ENCODE peak calls at places on chromosome 2, in four cellular contexts. One of them, this sample, is unnamed.

GRCh38 chr2:213920014-213920413 is 490.8 kb upstream of the VWC2L start:
- DNase-seq in GM06990: no peak
- DNase-seq in fibroblast of lung: no peak
- DNase-seq in ovary: no peak
- DNase-seq in this sample: no peak

GRCh38 chr2:186909095-186909494 is 60.1 kb upstream of the ZSWIM2 start:
- DNase-seq in GM06990: no peak
- DNase-seq in fibroblast of lung: no peak
- DNase-seq in ovary: no peak
- DNase-seq in this sample: no peak

GRCh38 chr2:19933351-19933981 is 31.7 kb upstream of the TTC32 start:
- DNase-seq in fibroblast of lung: peak; percentile 38
- DNase-seq in ovary: no peak
- DNase-seq in GM06990: no peak
- DNase-seq in this sample: no peak

GRCh38 chr2:439077-439476 is 151.2 kb upstream of the ALKAL2 start:
- DNase-seq in GM06990: no peak
- DNase-seq in ovary: no peak
- DNase-seq in fibroblast of lung: no peak
- DNase-seq in this sample: no peak

GRCh38 chr2:24317491-24317920 is 42.8 kb downstream of the ITSN2 start:
- DNase-seq in fibroblast of lung: peak; percentile 12
- DNase-seq in GM06990: no peak
- DNase-seq in ovary: no peak
- DNase-seq in this sample: no peak

GRCh38 chr2:236646441-236646840 is 76.8 kb downstream of the ACKR3 start:
- DNase-seq in ovary: no peak
- DNase-seq in fibroblast of lung: no peak
- DNase-seq in GM06990: no peak
- DNase-seq in this sample: no peak

GRCh38 chr2:118013221-118013723 is 598 bp downstream of the CCDC93 start:
- DNase-seq in GM06990: peak; percentile 45
- DNase-seq in fibroblast of lung: no peak
- DNase-seq in ovary: peak; percentile 35
- DNase-seq in this sample: peak; percentile 86

GRCh38 chr2:220356076-220356475 is 728.6 kb downstream of the SLC4A3 start:
- DNase-seq in fibroblast of lung: no peak
- DNase-seq in GM06990: no peak
- DNase-seq in ovary: no peak
- DNase-seq in this sample: no peak

GRCh38 chr2:30235008-30235655 is 3.8 kb downstream of the LBH start:
- DNase-seq in ovary: no peak
- DNase-seq in GM06990: no peak
- DNase-seq in fibroblast of lung: no peak
- DNase-seq in this sample: no peak

GRCh38 chr2:233354500-233354924 is 218 bp downstream of the DGKD start:
- DNase-seq in fibroblast of lung: no peak
- DNase-seq in ovary: no peak
- DNase-seq in GM06990: no peak
- DNase-seq in this sample: no peak

GRCh38 chr2:199228887-199229819 is 228.6 kb downstream of the SATB2 start:
- DNase-seq in GM06990: peak; percentile 57
- DNase-seq in fibroblast of lung: peak; percentile 88
- DNase-seq in ovary: no peak
- DNase-seq in this sample: no peak

GRCh38 chr2:96144481-96145027 is 686 bp downstream of the DUSP2 start:
- DNase-seq in GM06990: no peak
- DNase-seq in fibroblast of lung: peak; percentile 6
- DNase-seq in ovary: peak; percentile 18
- DNase-seq in this sample: no peak

GRCh38 chr2:10392100-10392499 is 56.0 kb downstream of the ODC1 start:
- DNase-seq in fibroblast of lung: no peak
- DNase-seq in GM06990: no peak
- DNase-seq in ovary: no peak
- DNase-seq in this sample: no peak

GRCh38 chr2:121104721-121105141 is 180.3 kb downstream of the TFCP2L1 start:
- DNase-seq in fibroblast of lung: no peak
- DNase-seq in GM06990: no peak
- DNase-seq in ovary: no peak
- DNase-seq in this sample: no peak

GRCh38 chr2:29166237-29166630 is 51.0 kb downstream of the CLIP4 start:
- DNase-seq in fibroblast of lung: peak; percentile 38
- DNase-seq in ovary: no peak
- DNase-seq in GM06990: no peak
- DNase-seq in this sample: no peak

GRCh38 chr2:161115605-161116097 is 44.6 kb upstream of the TANK start:
- DNase-seq in ovary: no peak
- DNase-seq in GM06990: no peak
- DNase-seq in fibroblast of lung: no peak
- DNase-seq in this sample: no peak

GRCh38 chr2:96507957-96508520 is 2.9 kb upstream of the NEURL3 start:
- DNase-seq in fibroblast of lung: peak; percentile 28
- DNase-seq in GM06990: peak; percentile 83
- DNase-seq in ovary: peak; percentile 71
- DNase-seq in this sample: peak; percentile 89

GRCh38 chr2:150531626-150532419 is 44.4 kb upstream of the RND3 start:
- DNase-seq in ovary: no peak
- DNase-seq in GM06990: no peak
- DNase-seq in fibroblast of lung: no peak
- DNase-seq in this sample: no peak

GRCh38 chr2:36785179-36785795 is 88.8 kb downstream of the VIT start:
- DNase-seq in ovary: peak; percentile 65
- DNase-seq in fibroblast of lung: peak; percentile 62
- DNase-seq in GM06990: no peak
- DNase-seq in this sample: no peak

GRCh38 chr2:73292316-73292905 is 937 bp downstream of the EGR4 start:
- DNase-seq in fibroblast of lung: no peak
- DNase-seq in GM06990: peak; percentile 18
- DNase-seq in ovary: no peak
- DNase-seq in this sample: no peak

GRCh38 chr2:73291461-73292315 is 1.7 kb downstream of the EGR4 start:
- DNase-seq in ovary: no peak
- DNase-seq in GM06990: no peak
- DNase-seq in fibroblast of lung: no peak
- DNase-seq in this sample: no peak

GRCh38 chr2:73290049-73290839 is 3.1 kb downstream of the EGR4 start:
- DNase-seq in fibroblast of lung: peak; percentile 38
- DNase-seq in ovary: no peak
- DNase-seq in GM06990: peak; percentile 28
- DNase-seq in this sample: no peak

GRCh38 chr2:73289304-73289703 is 4.0 kb downstream of the EGR4 start:
- DNase-seq in fibroblast of lung: no peak
- DNase-seq in ovary: no peak
- DNase-seq in GM06990: no peak
- DNase-seq in this sample: no peak

DNA sequence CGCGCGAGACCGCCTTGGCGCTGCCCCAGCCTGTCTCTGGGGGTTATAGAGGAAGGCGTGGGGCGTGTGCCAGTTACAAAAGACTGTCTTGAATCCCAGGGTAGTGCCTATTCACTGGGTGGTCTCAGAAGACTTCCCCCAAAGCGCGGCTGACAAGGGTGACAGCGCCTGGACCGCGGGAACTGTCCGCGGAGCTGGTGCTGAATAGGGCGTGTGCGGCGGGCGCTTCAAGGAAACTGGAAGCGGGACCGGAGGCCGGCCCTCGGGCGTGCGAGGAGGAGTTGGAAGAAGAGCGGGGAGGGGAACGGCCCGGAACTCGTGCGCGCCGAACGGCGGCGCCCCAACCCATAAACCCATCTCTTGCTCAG is 2.3 kb downstream of the EGR4 start:
- DNase-seq in GM06990: peak; percentile 68
- DNase-seq in ovary: no peak
- DNase-seq in fibroblast of lung: peak; percentile 54
- DNase-seq in this sample: peak; percentile 73
- H3K27me3 ChIP-seq in GM06990: no peaks in the 10 kb centered on the region
- H3K27me3 ChIP-seq in ovary: peaks cover 10% of the 10 kb centered on the region
- H3K27me3 ChIP-seq in fibroblast of lung: peaks cover 56% of the 10 kb centered on the region
- H3K27me3 ChIP-seq in this sample: peaks cover 83% of the 10 kb centered on the region

GRCh38 chr2:63888490-63889402 is 47.0 kb downstream of the UGP2 start:
- DNase-seq in ovary: peak; percentile 37
- DNase-seq in fibroblast of lung: peak; percentile 46
- DNase-seq in GM06990: peak; percentile 5
- DNase-seq in this sample: no peak
- TF ChIP-seq CTCF in ovary: peak; percentile 63
- TF ChIP-seq CTCF in fibroblast of lung: peak; percentile 61
- TF ChIP-seq CTCF in GM06990: peak; percentile 80
- TF ChIP-seq CTCF in this sample: peak; percentile 66

GRCh38 chr2:42856106-42856860 is 63.9 kb upstream of the HAAO start:
- DNase-seq in fibroblast of lung: no peak
- DNase-seq in GM06990: no peak
- DNase-seq in ovary: no peak
- DNase-seq in this sample: peak; percentile 66

GRCh38 chr2:42855221-42855970 is 63.0 kb upstream of the HAAO start:
- DNase-seq in fibroblast of lung: no peak
- DNase-seq in ovary: no peak
- DNase-seq in GM06990: no peak
- DNase-seq in this sample: peak; percentile 59

GRCh38 chr2:42852798-42853197 is 60.4 kb upstream of the HAAO start:
- DNase-seq in GM06990: no peak
- DNase-seq in fibroblast of lung: no peak
- DNase-seq in ovary: no peak
- DNase-seq in this sample: peak; percentile 15

GRCh38 chr2:42853571-42854206 is 61.3 kb upstream of the HAAO start:
- DNase-seq in GM06990: no peak
- DNase-seq in fibroblast of lung: peak; percentile 51
- DNase-seq in ovary: no peak
- DNase-seq in this sample: peak; percentile 20

GRCh38 chr2:42854207-42854818 is 61.9 kb upstream of the HAAO start:
- DNase-seq in GM06990: no peak
- DNase-seq in fibroblast of lung: peak; percentile 88
- DNase-seq in ovary: peak; percentile 73
- DNase-seq in this sample: peak; percentile 63
- H3K27me3 ChIP-seq in GM06990: no peaks in the 10 kb centered on the region
- H3K27me3 ChIP-seq in fibroblast of lung: no peaks in the 10 kb centered on the region
- H3K27me3 ChIP-seq in ovary: no peaks in the 10 kb centered on the region
- H3K27me3 ChIP-seq in this sample: no peaks in the 10 kb centered on the region

DNA sequence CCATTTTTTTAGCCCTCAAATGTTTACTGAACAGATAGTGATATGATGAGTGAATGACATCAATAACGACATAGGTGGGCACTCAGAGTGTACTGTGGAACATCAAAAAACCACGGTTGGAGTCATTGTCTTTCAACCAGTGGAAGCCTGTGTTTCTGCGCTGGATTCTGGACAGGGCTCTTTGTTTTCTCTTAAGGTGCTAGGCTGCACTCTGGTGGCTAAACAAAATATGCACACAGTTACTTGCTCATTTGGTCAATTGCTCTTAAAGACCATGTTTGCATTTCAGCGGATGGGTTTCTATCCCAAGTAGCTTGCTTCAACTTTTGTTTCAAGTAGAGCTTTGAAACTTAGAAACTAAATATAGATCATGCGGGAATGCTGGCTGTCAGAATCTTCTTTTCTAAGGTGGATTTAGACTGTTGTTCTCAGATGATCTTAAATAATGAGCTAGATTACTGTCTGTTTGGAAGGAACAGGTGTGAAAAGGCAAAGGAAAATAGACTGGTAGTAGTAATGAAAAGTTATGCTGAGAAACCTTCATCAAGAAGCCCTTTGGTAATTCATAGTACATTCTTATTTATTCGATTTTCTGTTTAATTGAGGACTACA is 48.5 kb upstream of the LYPD6B start:
- DNase-seq in fibroblast of lung: peak; percentile 85
- DNase-seq in GM06990: no peak
- DNase-seq in ovary: peak; percentile 66
- DNase-seq in this sample: no peak
- TF ChIP-seq CTCF in fibroblast of lung: peak; percentile 79
- TF ChIP-seq CTCF in GM06990: peak; percentile 69
- TF ChIP-seq CTCF in ovary: peak; percentile 62
- TF ChIP-seq CTCF in this sample: peak; percentile 72

GRCh38 chr2:55609931-55610578 is 7.4 kb downstream of the PPP4R3B start:
- DNase-seq in GM06990: no peak
- DNase-seq in fibroblast of lung: no peak
- DNase-seq in ovary: no peak
- DNase-seq in this sample: no peak

GRCh38 chr2:55610954-55611743 is 6.3 kb downstream of the PPP4R3B start:
- DNase-seq in ovary: no peak
- DNase-seq in GM06990: no peak
- DNase-seq in fibroblast of lung: no peak
- DNase-seq in this sample: no peak

GRCh38 chr2:55611997-55612396 is 5.4 kb downstream of the PPP4R3B start:
- DNase-seq in GM06990: no peak
- DNase-seq in ovary: no peak
- DNase-seq in fibroblast of lung: no peak
- DNase-seq in this sample: no peak

GRCh38 chr2:55607717-55608116 is 9.7 kb downstream of the PPP4R3B start:
- DNase-seq in fibroblast of lung: no peak
- DNase-seq in GM06990: no peak
- DNase-seq in ovary: no peak
- DNase-seq in this sample: no peak

DNA sequence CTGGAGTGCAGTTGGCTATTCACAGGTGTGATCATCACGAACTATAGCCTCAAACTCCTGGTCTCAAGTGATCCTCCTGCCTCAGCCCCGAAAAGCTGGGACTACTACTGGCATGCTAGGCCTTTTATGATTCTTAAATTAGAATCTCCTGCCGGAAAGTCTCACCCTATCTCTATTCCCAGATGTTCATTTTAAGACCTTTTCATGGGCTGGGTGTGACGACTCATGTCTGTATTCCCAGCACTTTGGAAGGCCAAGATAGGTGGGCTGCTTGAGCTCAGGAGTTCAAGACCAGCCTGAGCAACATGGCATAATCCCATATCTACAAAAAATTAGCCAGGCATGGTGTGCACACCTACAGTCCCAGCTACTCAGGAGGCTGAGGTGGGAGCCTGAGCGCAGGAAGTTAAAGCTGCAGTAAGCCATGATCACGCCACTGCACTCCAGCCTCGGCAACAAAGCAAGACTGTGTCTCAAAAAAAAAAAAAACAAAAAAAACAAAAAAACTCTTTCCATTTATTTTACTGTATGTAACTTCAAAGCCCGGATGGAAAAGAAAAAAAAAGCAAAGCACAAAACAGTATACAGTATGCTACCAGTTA is 8.1 kb downstream of the PPP4R3B start:
- DNase-seq in ovary: no peak
- DNase-seq in fibroblast of lung: no peak
- DNase-seq in GM06990: no peak
- DNase-seq in this sample: no peak
- H3K27me3 ChIP-seq in ovary: no peaks in the 10 kb centered on the region
- H3K27me3 ChIP-seq in fibroblast of lung: no peaks in the 10 kb centered on the region
- H3K27me3 ChIP-seq in GM06990: no peaks in the 10 kb centered on the region
- H3K27me3 ChIP-seq in this sample: no peaks in the 10 kb centered on the region

GRCh38 chr2:6524678-6525367 is 340.9 kb downstream of the CMPK2 start:
- DNase-seq in GM06990: no peak
- DNase-seq in ovary: no peak
- DNase-seq in fibroblast of lung: peak; percentile 4
- DNase-seq in this sample: no peak
- TF ChIP-seq CTCF in GM06990: no peak
- TF ChIP-seq CTCF in ovary: no peak
- TF ChIP-seq CTCF in fibroblast of lung: no peak
- TF ChIP-seq CTCF in this sample: no peak

This sample was measured in upper lobe of right lung.